ENCODE peak calls at places on chromosomes 11 and 22, in four cellular contexts. G, F, P and T are unnamed samples.
A peak's percentile ranks its signal among the peaks of the same experiment; 100 is the strongest.

GRCh38 chr11:102494216-102494615 is 36.3 kb downstream of the MMP7 start:
- DNase-seq in G (peak; percentile 91), F (peak; percentile 89), P (no peak), T (peak; percentile 46)

GRCh38 chr11:90908074-90908473 is 685.2 kb upstream of the CHORDC1 start:
- DNase-seq in G (no peak), F (no peak), P (no peak), T (no peak)

GRCh38 chr22:19270873-19271272 is 20.6 kb downstream of the CLTCL1 start:
- DNase-seq in G (no peak), F (no peak), P (no peak), T (no peak)

GRCh38 chr22:24845036-24845918 is 39.3 kb downstream of the SGSM1 start:
- DNase-seq in G (peak; percentile 51), F (peak; percentile 39), P (no peak), T (no peak)

GRCh38 chr11:110903378-110903777 is 191.1 kb upstream of the ARHGAP20 start:
- DNase-seq in G (no peak), F (no peak), P (no peak), T (no peak)

GRCh38 chr22:42177891-42178336 is 47.3 kb upstream of the CYP2D6 start:
- DNase-seq in G (no peak), F (no peak), P (no peak), T (no peak)

GRCh38 chr22:23786261-23786710 is 480 bp upstream of the SMARCB1 start:
- DNase-seq in G (peak; percentile 17), F (no peak), P (no peak), T (no peak)

GRCh38 chr22:29011868-29012428 is 49.7 kb downstream of the C22orf31 start:
- DNase-seq in G (no peak), F (no peak), P (no peak), T (no peak)

GRCh38 chr11:114088836-114089235 is 29.3 kb downstream of the ZBTB16 start:
- DNase-seq in G (no peak), F (no peak), P (no peak), T (no peak)

GRCh38 chr11:108859510-108859909 is 194.6 kb downstream of the DDX10 start:
- DNase-seq in G (no peak), F (peak; percentile 40), P (no peak), T (no peak)

GRCh38 chr11:66420671-66421476 is at the start of gene NPAS4:
- DNase-seq in G (no peak), F (no peak), P (no peak), T (no peak)

GRCh38 chr11:111148953-111149352 is 96.6 kb upstream of the POU2AF2 start:
- DNase-seq in G (peak; percentile 70), F (peak; percentile 19), P (no peak), T (no peak)

GRCh38 chr11:36452231-36452630 is 57.8 kb downstream of the TRAF6 start:
- DNase-seq in G (peak; percentile 59), F (peak; percentile 77), P (no peak), T (peak; percentile 32)

GRCh38 chr11:15075162-15075526 is 1.8 kb downstream of the CALCB start:
- DNase-seq in G (no peak), F (no peak), P (no peak), T (no peak)
- TF ChIP-seq CTCF in G (no peak), F (peak; percentile 1), P (no peak), T (no peak)

GRCh38 chr11:119421941-119422504 is 949 bp downstream of the THY1 start:
- DNase-seq in G (peak; percentile 50), F (peak; percentile 50), P (no peak), T (no peak)

GRCh38 chr11:119420631-119421030 is 2.3 kb downstream of the THY1 start:
- DNase-seq in G (no peak), F (no peak), P (no peak), T (no peak)

GRCh38 chr11:119419834-119420492 is 3.0 kb downstream of the THY1 start:
- DNase-seq in G (no peak), F (no peak), P (no peak), T (no peak)

GRCh38 chr11:119422505-119423416 is at the start of gene THY1:
- DNase-seq in G (peak; percentile 61), F (peak; percentile 67), P (no peak), T (no peak)

GRCh38 chr11:119421351-119421750 is 1.6 kb downstream of the THY1 start:
- DNase-seq in G (peak; percentile 18), F (peak; percentile 23), P (no peak), T (no peak)
- H3K4me3 ChIP-seq in G (peak overlapping the region; percentile 82), F (peak overlapping the region; percentile 59), P (no peak overlapping the region), T (peak overlapping the region; percentile 89)

GRCh38 chr11:62880231-62880802 is 379 bp upstream of the SLC3A2 start:
- DNase-seq in G (peak; percentile 86), F (peak; percentile 86), P (peak; percentile 46), T (peak; percentile 46)

GRCh38 chr11:62879554-62879953 is 1.1 kb upstream of the SLC3A2 start:
- DNase-seq in G (peak; percentile 58), F (no peak), P (no peak), T (no peak)

GRCh38 chr11:62882428-62882742 is 1.7 kb downstream of the SLC3A2 start:
- DNase-seq in G (no peak), F (no peak), P (no peak), T (no peak)

GRCh38 chr11:62881579-62882427 is 1.1 kb downstream of the SLC3A2 start:
- DNase-seq in G (peak; percentile 98), F (peak; percentile 95), P (peak; percentile 87), T (peak; percentile 91)

GRCh38 chr11:62880803-62881578 is at the start of gene SLC3A2:
- DNase-seq in G (peak; percentile 85), F (peak; percentile 83), P (peak; percentile 89), T (peak; percentile 50)
- TF ChIP-seq CTCF in G (peak; percentile 52), F (peak; percentile 36), P (peak; percentile 68), T (peak; percentile 70)

DNA sequence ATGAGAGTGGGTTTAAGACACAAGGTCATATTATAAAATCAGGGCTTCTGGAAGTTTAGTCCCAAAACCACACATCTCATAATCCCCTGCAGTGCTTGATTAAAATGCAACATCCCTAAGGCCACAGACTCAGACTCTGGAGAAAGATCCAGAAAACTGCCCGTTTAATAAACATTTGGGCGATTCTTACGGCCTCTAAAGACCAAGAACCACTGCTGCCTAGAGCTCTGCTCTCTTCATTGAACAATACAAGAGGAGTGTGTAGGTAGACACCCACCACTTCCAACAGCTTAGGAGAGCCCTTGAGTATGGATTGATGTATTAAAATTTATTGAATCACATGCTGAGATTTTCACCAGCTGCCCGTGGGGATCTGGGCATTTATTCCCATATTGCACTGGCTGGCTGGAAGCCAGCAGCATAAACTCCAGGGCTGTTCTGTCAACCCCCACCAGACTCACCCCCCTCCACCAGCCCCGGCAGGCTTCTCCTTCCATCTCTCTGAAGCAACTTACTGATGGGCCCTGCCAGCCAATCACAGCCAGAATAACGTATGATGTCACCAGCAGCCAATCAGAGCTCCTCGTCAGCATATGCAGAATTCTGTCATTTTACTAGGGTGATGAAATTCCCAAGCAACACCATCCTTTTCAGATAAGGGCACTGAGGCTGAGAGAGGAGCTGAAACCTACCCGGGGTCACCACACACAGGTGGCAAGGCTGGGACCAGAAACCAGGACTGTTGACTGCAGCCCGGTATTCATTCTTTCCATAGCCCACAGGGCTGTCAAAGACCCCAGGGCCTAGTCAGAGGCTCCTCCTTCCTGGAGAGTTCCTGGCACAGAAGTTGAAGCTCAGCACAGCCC is 749 bp upstream of the BEST1 start:
- DNase-seq in G (peak; percentile 100), F (peak; percentile 79), P (peak; percentile 65), T (peak; percentile 97)
- H3K4me3 ChIP-seq in G (peak overlapping the region; percentile 13), F (peak overlapping the region; percentile 8), P (no peak overlapping the region), T (no peak overlapping the region)

DNA sequence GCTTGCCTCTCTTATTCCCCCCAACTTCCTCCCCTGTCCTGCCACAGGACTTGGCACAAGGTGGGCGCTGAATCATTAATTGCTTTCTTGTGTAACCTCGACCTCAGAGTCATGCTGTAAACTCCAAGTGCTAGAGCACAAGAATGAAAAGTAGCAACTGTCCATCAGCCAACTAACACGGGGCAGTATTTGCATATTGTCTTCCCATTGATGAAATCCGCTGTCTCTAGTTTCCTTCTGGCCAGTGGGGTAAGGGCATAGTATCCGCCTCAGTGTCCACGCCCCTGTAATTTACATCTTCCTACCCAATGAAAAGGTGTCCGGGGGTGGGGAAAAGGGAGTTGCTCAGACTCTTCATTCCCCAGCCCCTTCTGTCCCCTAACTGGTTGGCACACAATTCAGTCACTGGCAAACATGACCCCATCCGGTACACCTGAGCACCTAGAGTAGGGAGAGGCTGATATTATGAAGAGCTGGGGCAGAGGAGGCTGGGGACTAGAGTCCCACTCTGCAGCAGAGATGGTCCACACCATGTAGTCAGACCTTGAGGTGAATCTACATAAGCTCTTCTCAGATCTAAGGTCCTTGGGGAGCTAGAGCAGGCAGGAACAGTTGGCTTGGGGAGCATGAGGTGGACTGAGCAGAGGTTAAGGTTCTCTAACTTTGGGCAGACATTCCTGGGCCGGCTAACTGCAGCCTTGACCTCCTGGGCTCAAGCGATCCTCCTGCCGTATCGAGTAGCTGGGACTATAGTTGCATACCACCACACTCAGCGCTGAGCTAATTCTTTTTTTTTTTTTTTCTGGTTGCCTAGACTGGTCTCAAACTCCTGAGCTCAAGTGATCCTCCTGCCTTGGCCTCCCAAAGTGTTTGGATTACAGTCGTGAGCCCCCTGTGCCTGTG is 6.8 kb upstream of the GGA1 start:
- DNase-seq in G (peak; percentile 33), F (peak; percentile 67), P (no peak), T (peak; percentile 24)
- TF ChIP-seq CTCF in G (no peak), F (no peak), P (no peak), T (no peak)

GRCh38 chr22:31173386-31174145 is 13.6 kb downstream of the RNF185 start:
- DNase-seq in G (peak; percentile 81), F (peak; percentile 93), P (no peak), T (peak; percentile 60)
- H3K4me3 ChIP-seq in G (no peak overlapping the region), F (no peak overlapping the region), P (no peak overlapping the region), T (no peak overlapping the region)